ENCODE peak calls at places on chromosome 17, in ten cellular contexts. One of them, this sample, is unnamed.
A peak's percentile ranks its signal among the peaks of the same experiment; 100 is the strongest.

GRCh38 chr17:30950669-30951399 is 20.0 kb upstream of the RNF135 start:
- DNase-seq in B cell: no peak
- DNase-seq in A172: peak; percentile 59
- DNase-seq in activated CD4-positive, alpha-beta T cell treated with anti-CD3 and anti-CD28 coated beads, Interleukin-2, amount 50 U/mL, for 4 hours: no peak
- DNase-seq in mucosa of descending colon: peak; percentile 90
- DNase-seq in stimulated activated CD4-positive, alpha-beta T cell treated with anti-CD3 and anti-CD28 coated beads, TNF-alpha, amount 100 ng/mL, for 24 hours: no peak
- DNase-seq in T1000: peak; percentile 7
- DNase-seq in stimulated activated naive CD4-positive, alpha-beta T cell treated with Interleukin-2 at 50 U/mL for 16 hours: no peak
- DNase-seq in EL: peak; percentile 85
- DNase-seq in HAP-1: no peak
- DNase-seq in this sample: no peak

GRCh38 chr17:73478768-73479424 is 165.3 kb downstream of the SDK2 start:
- DNase-seq in B cell: no peak
- DNase-seq in A172: no peak
- DNase-seq in activated CD4-positive, alpha-beta T cell treated with anti-CD3 and anti-CD28 coated beads, Interleukin-2, amount 50 U/mL, for 4 hours: no peak
- DNase-seq in mucosa of descending colon: no peak
- DNase-seq in stimulated activated CD4-positive, alpha-beta T cell treated with anti-CD3 and anti-CD28 coated beads, TNF-alpha, amount 100 ng/mL, for 24 hours: no peak
- DNase-seq in T1000: no peak
- DNase-seq in stimulated activated naive CD4-positive, alpha-beta T cell treated with Interleukin-2 at 50 U/mL for 16 hours: no peak
- DNase-seq in EL: no peak
- DNase-seq in HAP-1: peak; percentile 38
- DNase-seq in this sample: no peak

GRCh38 chr17:58380207-58381123 is 28.5 kb upstream of the SUPT4H1 start:
- DNase-seq in B cell: no peak
- DNase-seq in A172: no peak
- DNase-seq in activated CD4-positive, alpha-beta T cell treated with anti-CD3 and anti-CD28 coated beads, Interleukin-2, amount 50 U/mL, for 4 hours: no peak
- DNase-seq in mucosa of descending colon: no peak
- DNase-seq in stimulated activated CD4-positive, alpha-beta T cell treated with anti-CD3 and anti-CD28 coated beads, TNF-alpha, amount 100 ng/mL, for 24 hours: no peak
- DNase-seq in T1000: no peak
- DNase-seq in stimulated activated naive CD4-positive, alpha-beta T cell treated with Interleukin-2 at 50 U/mL for 16 hours: no peak
- DNase-seq in EL: no peak
- DNase-seq in HAP-1: no peak
- DNase-seq in this sample: no peak

GRCh38 chr17:57242148-57242547 is 14.2 kb upstream of the MSI2 start:
- DNase-seq in B cell: no peak
- DNase-seq in A172: no peak
- DNase-seq in activated CD4-positive, alpha-beta T cell treated with anti-CD3 and anti-CD28 coated beads, Interleukin-2, amount 50 U/mL, for 4 hours: no peak
- DNase-seq in mucosa of descending colon: no peak
- DNase-seq in stimulated activated CD4-positive, alpha-beta T cell treated with anti-CD3 and anti-CD28 coated beads, TNF-alpha, amount 100 ng/mL, for 24 hours: no peak
- DNase-seq in T1000: no peak
- DNase-seq in stimulated activated naive CD4-positive, alpha-beta T cell treated with Interleukin-2 at 50 U/mL for 16 hours: no peak
- DNase-seq in EL: no peak
- DNase-seq in HAP-1: no peak
- DNase-seq in this sample: no peak

GRCh38 chr17:1999557-2000251 is 25.4 kb downstream of the RTN4RL1 start:
- DNase-seq in B cell: no peak
- DNase-seq in A172: peak; percentile 49
- DNase-seq in activated CD4-positive, alpha-beta T cell treated with anti-CD3 and anti-CD28 coated beads, Interleukin-2, amount 50 U/mL, for 4 hours: no peak
- DNase-seq in mucosa of descending colon: peak; percentile 76
- DNase-seq in stimulated activated CD4-positive, alpha-beta T cell treated with anti-CD3 and anti-CD28 coated beads, TNF-alpha, amount 100 ng/mL, for 24 hours: no peak
- DNase-seq in T1000: no peak
- DNase-seq in stimulated activated naive CD4-positive, alpha-beta T cell treated with Interleukin-2 at 50 U/mL for 16 hours: no peak
- DNase-seq in EL: peak; percentile 15
- DNase-seq in HAP-1: peak; percentile 83
- DNase-seq in this sample: no peak

GRCh38 chr17:58305626-58306025 is 23.0 kb downstream of the TSPOAP1 start:
- DNase-seq in B cell: no peak
- DNase-seq in A172: no peak
- DNase-seq in activated CD4-positive, alpha-beta T cell treated with anti-CD3 and anti-CD28 coated beads, Interleukin-2, amount 50 U/mL, for 4 hours: no peak
- DNase-seq in mucosa of descending colon: no peak
- DNase-seq in stimulated activated CD4-positive, alpha-beta T cell treated with anti-CD3 and anti-CD28 coated beads, TNF-alpha, amount 100 ng/mL, for 24 hours: no peak
- DNase-seq in T1000: no peak
- DNase-seq in stimulated activated naive CD4-positive, alpha-beta T cell treated with Interleukin-2 at 50 U/mL for 16 hours: no peak
- DNase-seq in EL: no peak
- DNase-seq in HAP-1: no peak
- DNase-seq in this sample: no peak

GRCh38 chr17:81329279-81329926 is 34.3 kb upstream of the SLC38A10 start:
- DNase-seq in B cell: no peak
- DNase-seq in A172: peak; percentile 97
- DNase-seq in activated CD4-positive, alpha-beta T cell treated with anti-CD3 and anti-CD28 coated beads, Interleukin-2, amount 50 U/mL, for 4 hours: no peak
- DNase-seq in mucosa of descending colon: peak; percentile 95
- DNase-seq in stimulated activated CD4-positive, alpha-beta T cell treated with anti-CD3 and anti-CD28 coated beads, TNF-alpha, amount 100 ng/mL, for 24 hours: no peak
- DNase-seq in T1000: peak; percentile 90
- DNase-seq in stimulated activated naive CD4-positive, alpha-beta T cell treated with Interleukin-2 at 50 U/mL for 16 hours: no peak
- DNase-seq in EL: peak; percentile 96
- DNase-seq in HAP-1: peak; percentile 44
- DNase-seq in this sample: peak; percentile 95

GRCh38 chr17:75637561-75637960 is 4.3 kb downstream of the SMIM5 start:
- DNase-seq in B cell: no peak
- DNase-seq in A172: no peak
- DNase-seq in activated CD4-positive, alpha-beta T cell treated with anti-CD3 and anti-CD28 coated beads, Interleukin-2, amount 50 U/mL, for 4 hours: no peak
- DNase-seq in mucosa of descending colon: no peak
- DNase-seq in stimulated activated CD4-positive, alpha-beta T cell treated with anti-CD3 and anti-CD28 coated beads, TNF-alpha, amount 100 ng/mL, for 24 hours: no peak
- DNase-seq in T1000: no peak
- DNase-seq in stimulated activated naive CD4-positive, alpha-beta T cell treated with Interleukin-2 at 50 U/mL for 16 hours: no peak
- DNase-seq in EL: no peak
- DNase-seq in HAP-1: no peak
- DNase-seq in this sample: no peak

GRCh38 chr17:69287168-69287567 is 39.8 kb downstream of the ABCA5 start:
- DNase-seq in B cell: no peak
- DNase-seq in A172: no peak
- DNase-seq in activated CD4-positive, alpha-beta T cell treated with anti-CD3 and anti-CD28 coated beads, Interleukin-2, amount 50 U/mL, for 4 hours: no peak
- DNase-seq in mucosa of descending colon: no peak
- DNase-seq in stimulated activated CD4-positive, alpha-beta T cell treated with anti-CD3 and anti-CD28 coated beads, TNF-alpha, amount 100 ng/mL, for 24 hours: no peak
- DNase-seq in T1000: no peak
- DNase-seq in stimulated activated naive CD4-positive, alpha-beta T cell treated with Interleukin-2 at 50 U/mL for 16 hours: no peak
- DNase-seq in EL: peak; percentile 51
- DNase-seq in HAP-1: no peak
- DNase-seq in this sample: no peak

GRCh38 chr17:76076100-76076764 is 1.7 kb downstream of the GALR2 start:
- DNase-seq in B cell: peak; percentile 36
- DNase-seq in A172: no peak
- DNase-seq in activated CD4-positive, alpha-beta T cell treated with anti-CD3 and anti-CD28 coated beads, Interleukin-2, amount 50 U/mL, for 4 hours: no peak
- DNase-seq in mucosa of descending colon: no peak
- DNase-seq in stimulated activated CD4-positive, alpha-beta T cell treated with anti-CD3 and anti-CD28 coated beads, TNF-alpha, amount 100 ng/mL, for 24 hours: no peak
- DNase-seq in T1000: no peak
- DNase-seq in stimulated activated naive CD4-positive, alpha-beta T cell treated with Interleukin-2 at 50 U/mL for 16 hours: no peak
- DNase-seq in EL: no peak
- DNase-seq in HAP-1: no peak
- DNase-seq in this sample: no peak

GRCh38 chr17:31595666-31596381 is 204.3 kb downstream of the RAB11FIP4 start:
- DNase-seq in B cell: no peak
- DNase-seq in A172: peak; percentile 56
- DNase-seq in activated CD4-positive, alpha-beta T cell treated with anti-CD3 and anti-CD28 coated beads, Interleukin-2, amount 50 U/mL, for 4 hours: no peak
- DNase-seq in mucosa of descending colon: no peak
- DNase-seq in stimulated activated CD4-positive, alpha-beta T cell treated with anti-CD3 and anti-CD28 coated beads, TNF-alpha, amount 100 ng/mL, for 24 hours: no peak
- DNase-seq in T1000: no peak
- DNase-seq in stimulated activated naive CD4-positive, alpha-beta T cell treated with Interleukin-2 at 50 U/mL for 16 hours: no peak
- DNase-seq in EL: no peak
- DNase-seq in HAP-1: no peak
- DNase-seq in this sample: peak; percentile 4

GRCh38 chr17:77211681-77212080 is 70.9 kb downstream of the SEC14L1 start:
- DNase-seq in B cell: no peak
- DNase-seq in A172: no peak
- DNase-seq in activated CD4-positive, alpha-beta T cell treated with anti-CD3 and anti-CD28 coated beads, Interleukin-2, amount 50 U/mL, for 4 hours: no peak
- DNase-seq in mucosa of descending colon: no peak
- DNase-seq in stimulated activated CD4-positive, alpha-beta T cell treated with anti-CD3 and anti-CD28 coated beads, TNF-alpha, amount 100 ng/mL, for 24 hours: no peak
- DNase-seq in T1000: no peak
- DNase-seq in stimulated activated naive CD4-positive, alpha-beta T cell treated with Interleukin-2 at 50 U/mL for 16 hours: no peak
- DNase-seq in EL: no peak
- DNase-seq in HAP-1: no peak
- DNase-seq in this sample: no peak

GRCh38 chr17:1232786-1233185 is 37.5 kb upstream of the BHLHA9 start:
- DNase-seq in B cell: no peak
- DNase-seq in A172: peak; percentile 31
- DNase-seq in activated CD4-positive, alpha-beta T cell treated with anti-CD3 and anti-CD28 coated beads, Interleukin-2, amount 50 U/mL, for 4 hours: no peak
- DNase-seq in mucosa of descending colon: no peak
- DNase-seq in stimulated activated CD4-positive, alpha-beta T cell treated with anti-CD3 and anti-CD28 coated beads, TNF-alpha, amount 100 ng/mL, for 24 hours: no peak
- DNase-seq in T1000: no peak
- DNase-seq in stimulated activated naive CD4-positive, alpha-beta T cell treated with Interleukin-2 at 50 U/mL for 16 hours: no peak
- DNase-seq in EL: peak; percentile 51
- DNase-seq in HAP-1: no peak
- DNase-seq in this sample: no peak

GRCh38 chr17:28446716-28447395 is 26.6 kb upstream of the SLC13A2 start:
- DNase-seq in B cell: no peak
- DNase-seq in A172: no peak
- DNase-seq in activated CD4-positive, alpha-beta T cell treated with anti-CD3 and anti-CD28 coated beads, Interleukin-2, amount 50 U/mL, for 4 hours: no peak
- DNase-seq in mucosa of descending colon: no peak
- DNase-seq in stimulated activated CD4-positive, alpha-beta T cell treated with anti-CD3 and anti-CD28 coated beads, TNF-alpha, amount 100 ng/mL, for 24 hours: no peak
- DNase-seq in T1000: no peak
- DNase-seq in stimulated activated naive CD4-positive, alpha-beta T cell treated with Interleukin-2 at 50 U/mL for 16 hours: no peak
- DNase-seq in EL: no peak
- DNase-seq in HAP-1: no peak
- DNase-seq in this sample: no peak

GRCh38 chr17:72661093-72661944 is 431.2 kb downstream of the SLC39A11 start:
- DNase-seq in B cell: no peak
- DNase-seq in A172: peak; percentile 13
- DNase-seq in activated CD4-positive, alpha-beta T cell treated with anti-CD3 and anti-CD28 coated beads, Interleukin-2, amount 50 U/mL, for 4 hours: no peak
- DNase-seq in mucosa of descending colon: no peak
- DNase-seq in stimulated activated CD4-positive, alpha-beta T cell treated with anti-CD3 and anti-CD28 coated beads, TNF-alpha, amount 100 ng/mL, for 24 hours: no peak
- DNase-seq in T1000: no peak
- DNase-seq in stimulated activated naive CD4-positive, alpha-beta T cell treated with Interleukin-2 at 50 U/mL for 16 hours: no peak
- DNase-seq in EL: no peak
- DNase-seq in HAP-1: no peak
- DNase-seq in this sample: no peak

GRCh38 chr17:68972119-68972704 is 17.0 kb upstream of the ABCA8 start:
- DNase-seq in B cell: no peak
- DNase-seq in A172: peak; percentile 21
- DNase-seq in activated CD4-positive, alpha-beta T cell treated with anti-CD3 and anti-CD28 coated beads, Interleukin-2, amount 50 U/mL, for 4 hours: no peak
- DNase-seq in mucosa of descending colon: no peak
- DNase-seq in stimulated activated CD4-positive, alpha-beta T cell treated with anti-CD3 and anti-CD28 coated beads, TNF-alpha, amount 100 ng/mL, for 24 hours: no peak
- DNase-seq in T1000: no peak
- DNase-seq in stimulated activated naive CD4-positive, alpha-beta T cell treated with Interleukin-2 at 50 U/mL for 16 hours: no peak
- DNase-seq in EL: peak; percentile 15
- DNase-seq in HAP-1: peak; percentile 16
- DNase-seq in this sample: no peak

GRCh38 chr17:55496094-55496881 is 15.0 kb downstream of the SMIM36 start:
- DNase-seq in B cell: no peak
- DNase-seq in A172: peak; percentile 18
- DNase-seq in activated CD4-positive, alpha-beta T cell treated with anti-CD3 and anti-CD28 coated beads, Interleukin-2, amount 50 U/mL, for 4 hours: no peak
- DNase-seq in mucosa of descending colon: no peak
- DNase-seq in stimulated activated CD4-positive, alpha-beta T cell treated with anti-CD3 and anti-CD28 coated beads, TNF-alpha, amount 100 ng/mL, for 24 hours: no peak
- DNase-seq in T1000: no peak
- DNase-seq in stimulated activated naive CD4-positive, alpha-beta T cell treated with Interleukin-2 at 50 U/mL for 16 hours: no peak
- DNase-seq in EL: peak; percentile 8
- DNase-seq in HAP-1: no peak
- DNase-seq in this sample: peak; percentile 50

GRCh38 chr17:33904438-33904837 is 350.6 kb upstream of the CCL2 start:
- DNase-seq in B cell: no peak
- DNase-seq in A172: no peak
- DNase-seq in activated CD4-positive, alpha-beta T cell treated with anti-CD3 and anti-CD28 coated beads, Interleukin-2, amount 50 U/mL, for 4 hours: no peak
- DNase-seq in mucosa of descending colon: no peak
- DNase-seq in stimulated activated CD4-positive, alpha-beta T cell treated with anti-CD3 and anti-CD28 coated beads, TNF-alpha, amount 100 ng/mL, for 24 hours: no peak
- DNase-seq in T1000: no peak
- DNase-seq in stimulated activated naive CD4-positive, alpha-beta T cell treated with Interleukin-2 at 50 U/mL for 16 hours: no peak
- DNase-seq in EL: no peak
- DNase-seq in HAP-1: no peak
- DNase-seq in this sample: no peak

GRCh38 chr17:73710095-73710592 is 65.9 kb upstream of the SDK2 start:
- DNase-seq in B cell: peak; percentile 63
- DNase-seq in A172: peak; percentile 56
- DNase-seq in activated CD4-positive, alpha-beta T cell treated with anti-CD3 and anti-CD28 coated beads, Interleukin-2, amount 50 U/mL, for 4 hours: peak; percentile 54
- DNase-seq in mucosa of descending colon: no peak
- DNase-seq in stimulated activated CD4-positive, alpha-beta T cell treated with anti-CD3 and anti-CD28 coated beads, TNF-alpha, amount 100 ng/mL, for 24 hours: peak; percentile 55
- DNase-seq in T1000: no peak
- DNase-seq in stimulated activated naive CD4-positive, alpha-beta T cell treated with Interleukin-2 at 50 U/mL for 16 hours: peak; percentile 25
- DNase-seq in EL: no peak
- DNase-seq in HAP-1: peak; percentile 83
- DNase-seq in this sample: peak; percentile 76